ENCODE peak calls at places on chromosome 6, in nine cellular contexts. One of them, this sample, is unnamed.

GRCh38 chr6:90343581-90343980 is 46.9 kb upstream of the BACH2 start:
- DNase-seq in tibial artery: no peak
- DNase-seq in A549: peak; percentile 11
- DNase-seq in GM12878: no peak
- DNase-seq in kidney: no peak
- DNase-seq in body of pancreas: peak; percentile 20
- DNase-seq in stomach: no peak
- DNase-seq in astrocyte of the spinal cord: peak; percentile 15
- DNase-seq in CD8-positive, alpha-beta T cell: no peak
- DNase-seq in this sample: peak; percentile 16

GRCh38 chr6:119361209-119361608 is 11.6 kb upstream of the MAN1A1 start:
- DNase-seq in A549: no peak
- DNase-seq in kidney: no peak
- DNase-seq in astrocyte of the spinal cord: no peak
- DNase-seq in stomach: no peak
- DNase-seq in GM12878: no peak
- DNase-seq in tibial artery: no peak
- DNase-seq in CD8-positive, alpha-beta T cell: no peak
- DNase-seq in body of pancreas: no peak
- DNase-seq in this sample: no peak

GRCh38 chr6:23145801-23146200 is 576.4 kb downstream of the HDGFL1 start:
- DNase-seq in kidney: no peak
- DNase-seq in GM12878: no peak
- DNase-seq in stomach: no peak
- DNase-seq in A549: no peak
- DNase-seq in CD8-positive, alpha-beta T cell: no peak
- DNase-seq in tibial artery: no peak
- DNase-seq in astrocyte of the spinal cord: peak; percentile 29
- DNase-seq in body of pancreas: no peak
- DNase-seq in this sample: peak; percentile 66

GRCh38 chr6:30002871-30003270 is 58.2 kb upstream of the POLR1H start:
- DNase-seq in stomach: no peak
- DNase-seq in body of pancreas: no peak
- DNase-seq in tibial artery: no peak
- DNase-seq in CD8-positive, alpha-beta T cell: no peak
- DNase-seq in astrocyte of the spinal cord: peak; percentile 32
- DNase-seq in GM12878: no peak
- DNase-seq in A549: no peak
- DNase-seq in kidney: no peak
- DNase-seq in this sample: peak; percentile 68

GRCh38 chr6:170152111-170152926 is 138.6 kb downstream of the DLL1 start:
- DNase-seq in kidney: peak; percentile 84
- DNase-seq in A549: no peak
- DNase-seq in astrocyte of the spinal cord: peak; percentile 31
- DNase-seq in tibial artery: peak; percentile 45
- DNase-seq in CD8-positive, alpha-beta T cell: no peak
- DNase-seq in stomach: peak; percentile 80
- DNase-seq in GM12878: no peak
- DNase-seq in body of pancreas: peak; percentile 69
- DNase-seq in this sample: no peak

GRCh38 chr6:142756215-142756630 is 188.8 kb downstream of the HIVEP2 start:
- DNase-seq in tibial artery: no peak
- DNase-seq in CD8-positive, alpha-beta T cell: no peak
- DNase-seq in kidney: no peak
- DNase-seq in GM12878: no peak
- DNase-seq in astrocyte of the spinal cord: peak; percentile 35
- DNase-seq in body of pancreas: no peak
- DNase-seq in stomach: no peak
- DNase-seq in A549: peak; percentile 38
- DNase-seq in this sample: peak; percentile 83

GRCh38 chr6:78460711-78461110 is 406.6 kb upstream of the IRAK1BP1 start:
- DNase-seq in body of pancreas: no peak
- DNase-seq in stomach: no peak
- DNase-seq in GM12878: no peak
- DNase-seq in kidney: no peak
- DNase-seq in tibial artery: no peak
- DNase-seq in A549: no peak
- DNase-seq in CD8-positive, alpha-beta T cell: no peak
- DNase-seq in astrocyte of the spinal cord: no peak
- DNase-seq in this sample: no peak

GRCh38 chr6:6003334-6004146 is 3.2 kb downstream of the NRN1 start:
- DNase-seq in kidney: peak; percentile 75
- DNase-seq in stomach: no peak
- DNase-seq in GM12878: no peak
- DNase-seq in A549: no peak
- DNase-seq in tibial artery: no peak
- DNase-seq in body of pancreas: no peak
- DNase-seq in astrocyte of the spinal cord: peak; percentile 22
- DNase-seq in CD8-positive, alpha-beta T cell: no peak
- DNase-seq in this sample: no peak

GRCh38 chr6:132648356-132648755 is 10.6 kb downstream of the TAAR1 start:
- DNase-seq in kidney: no peak
- DNase-seq in astrocyte of the spinal cord: peak; percentile 77
- DNase-seq in body of pancreas: no peak
- DNase-seq in A549: peak; percentile 1
- DNase-seq in GM12878: no peak
- DNase-seq in stomach: no peak
- DNase-seq in tibial artery: no peak
- DNase-seq in CD8-positive, alpha-beta T cell: no peak
- DNase-seq in this sample: peak; percentile 62

GRCh38 chr6:142947702-142948480 is 2.9 kb upstream of the HIVEP2 start:
- DNase-seq in GM12878: no peak
- DNase-seq in tibial artery: no peak
- DNase-seq in kidney: no peak
- DNase-seq in astrocyte of the spinal cord: no peak
- DNase-seq in stomach: no peak
- DNase-seq in CD8-positive, alpha-beta T cell: peak; percentile 12
- DNase-seq in body of pancreas: peak; percentile 22
- DNase-seq in A549: no peak
- DNase-seq in this sample: no peak

GRCh38 chr6:156160007-156160787 is 617.0 kb upstream of the ARID1B start:
- DNase-seq in astrocyte of the spinal cord: no peak
- DNase-seq in stomach: no peak
- DNase-seq in GM12878: no peak
- DNase-seq in tibial artery: no peak
- DNase-seq in A549: no peak
- DNase-seq in body of pancreas: no peak
- DNase-seq in CD8-positive, alpha-beta T cell: no peak
- DNase-seq in kidney: no peak
- DNase-seq in this sample: no peak

GRCh38 chr6:106005954-106006353 is 80.2 kb upstream of the PRDM1 start:
- DNase-seq in stomach: no peak
- DNase-seq in A549: no peak
- DNase-seq in CD8-positive, alpha-beta T cell: no peak
- DNase-seq in tibial artery: no peak
- DNase-seq in body of pancreas: no peak
- DNase-seq in GM12878: no peak
- DNase-seq in kidney: no peak
- DNase-seq in astrocyte of the spinal cord: no peak
- DNase-seq in this sample: no peak

GRCh38 chr6:143806282-143807102 is 36.6 kb upstream of the LTV1 start:
- DNase-seq in tibial artery: no peak
- DNase-seq in GM12878: no peak
- DNase-seq in kidney: no peak
- DNase-seq in A549: no peak
- DNase-seq in astrocyte of the spinal cord: peak; percentile 86
- DNase-seq in CD8-positive, alpha-beta T cell: no peak
- DNase-seq in body of pancreas: no peak
- DNase-seq in stomach: no peak
- DNase-seq in this sample: peak; percentile 14

GRCh38 chr6:44309092-44309491 is 4.1 kb downstream of the AARS2 start:
- DNase-seq in CD8-positive, alpha-beta T cell: no peak
- DNase-seq in A549: no peak
- DNase-seq in body of pancreas: no peak
- DNase-seq in tibial artery: no peak
- DNase-seq in GM12878: no peak
- DNase-seq in stomach: no peak
- DNase-seq in kidney: no peak
- DNase-seq in astrocyte of the spinal cord: peak; percentile 49
- DNase-seq in this sample: peak; percentile 81

GRCh38 chr6:95321106-95321505 is 256.2 kb upstream of the MANEA start:
- DNase-seq in GM12878: no peak
- DNase-seq in body of pancreas: no peak
- DNase-seq in astrocyte of the spinal cord: peak; percentile 81
- DNase-seq in tibial artery: no peak
- DNase-seq in A549: no peak
- DNase-seq in CD8-positive, alpha-beta T cell: no peak
- DNase-seq in kidney: no peak
- DNase-seq in stomach: no peak
- DNase-seq in this sample: no peak

GRCh38 chr6:36052092-36052491 is 24.5 kb downstream of the MAPK14 start:
- DNase-seq in stomach: no peak
- DNase-seq in A549: no peak
- DNase-seq in CD8-positive, alpha-beta T cell: no peak
- DNase-seq in kidney: no peak
- DNase-seq in astrocyte of the spinal cord: no peak
- DNase-seq in body of pancreas: no peak
- DNase-seq in GM12878: no peak
- DNase-seq in tibial artery: peak; percentile 56
- DNase-seq in this sample: no peak

DNA sequence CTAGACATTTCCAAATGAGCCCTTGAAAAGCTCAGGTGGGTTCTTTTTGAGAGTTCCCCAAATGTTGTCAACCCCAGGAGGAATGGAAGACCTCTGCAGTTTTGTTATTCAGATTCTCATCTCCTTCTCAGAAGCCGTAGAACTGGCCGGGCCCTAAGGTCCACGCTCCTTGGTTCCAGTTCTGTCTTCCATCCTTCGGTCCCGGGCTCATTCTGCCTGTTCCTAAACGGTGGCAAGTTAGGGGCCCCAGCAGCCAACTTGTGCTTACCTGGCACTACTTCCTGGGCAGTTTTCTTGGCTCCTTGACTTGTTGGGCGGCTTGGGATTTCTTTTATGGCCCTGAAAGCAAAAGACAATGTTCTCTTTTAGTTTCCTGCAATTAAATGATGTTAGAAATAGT is 6.4 kb downstream of the ESR1 start:
- DNase-seq in kidney: no peak
- DNase-seq in A549: no peak
- DNase-seq in astrocyte of the spinal cord: no peak
- DNase-seq in body of pancreas: no peak
- DNase-seq in tibial artery: no peak
- DNase-seq in stomach: no peak
- DNase-seq in GM12878: no peak
- DNase-seq in CD8-positive, alpha-beta T cell: no peak
- DNase-seq in this sample: no peak
- H3K4me3 ChIP-seq in kidney: no peak overlapping the region
- H3K4me3 ChIP-seq in A549: no peak overlapping the region
- H3K4me3 ChIP-seq in astrocyte of the spinal cord: no peak overlapping the region
- H3K4me3 ChIP-seq in body of pancreas: no peak overlapping the region
- H3K4me3 ChIP-seq in tibial artery: no peak overlapping the region
- H3K4me3 ChIP-seq in stomach: no peak overlapping the region
- H3K4me3 ChIP-seq in GM12878: no peak overlapping the region
- H3K4me3 ChIP-seq in CD8-positive, alpha-beta T cell: no peak overlapping the region
- H3K4me3 ChIP-seq in this sample: no peak overlapping the region

DNA sequence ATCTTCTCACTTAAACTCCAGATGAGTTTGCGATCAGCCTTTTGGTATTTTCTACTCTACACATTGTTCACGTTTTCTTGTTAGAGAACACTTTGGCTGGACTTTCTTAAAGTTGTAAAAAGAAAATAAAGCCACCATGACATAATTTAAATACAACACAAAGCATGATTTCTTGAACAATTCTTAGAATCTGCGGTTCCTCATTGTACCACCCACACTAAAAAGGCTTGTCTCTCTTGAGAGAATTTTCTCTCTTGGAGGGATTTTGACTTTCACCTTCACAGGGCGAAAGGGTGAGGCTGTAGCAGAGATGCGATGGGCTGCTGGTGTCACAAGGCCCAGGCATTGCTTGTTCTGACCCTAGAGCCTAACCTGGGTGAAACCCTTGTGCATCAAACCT is 122.6 kb upstream of the RIPOR2 start:
- DNase-seq in tibial artery: no peak
- DNase-seq in astrocyte of the spinal cord: no peak
- DNase-seq in GM12878: no peak
- DNase-seq in body of pancreas: no peak
- DNase-seq in stomach: no peak
- DNase-seq in CD8-positive, alpha-beta T cell: no peak
- DNase-seq in A549: no peak
- DNase-seq in kidney: no peak
- DNase-seq in this sample: no peak
- TF ChIP-seq CTCF in tibial artery: no peak
- TF ChIP-seq CTCF in astrocyte of the spinal cord: no peak
- TF ChIP-seq CTCF in GM12878: no peak
- TF ChIP-seq CTCF in body of pancreas: no peak
- TF ChIP-seq CTCF in stomach: no peak
- TF ChIP-seq CTCF in CD8-positive, alpha-beta T cell: no peak
- TF ChIP-seq CTCF in A549: no peak
- TF ChIP-seq CTCF in kidney: no peak
- TF ChIP-seq CTCF in this sample: no peak

GRCh38 chr6:11263185-11263817 is 30.8 kb upstream of the NEDD9 start:
- DNase-seq in GM12878: no peak
- DNase-seq in CD8-positive, alpha-beta T cell: no peak
- DNase-seq in tibial artery: peak; percentile 63
- DNase-seq in A549: peak; percentile 72
- DNase-seq in stomach: peak; percentile 75
- DNase-seq in kidney: peak; percentile 81
- DNase-seq in body of pancreas: peak; percentile 68
- DNase-seq in astrocyte of the spinal cord: peak; percentile 80
- DNase-seq in this sample: peak; percentile 66

GRCh38 chr6:11253594-11253993 is 21.1 kb upstream of the NEDD9 start:
- DNase-seq in body of pancreas: no peak
- DNase-seq in GM12878: no peak
- DNase-seq in A549: peak; percentile 37
- DNase-seq in CD8-positive, alpha-beta T cell: no peak
- DNase-seq in astrocyte of the spinal cord: peak; percentile 31
- DNase-seq in stomach: no peak
- DNase-seq in tibial artery: no peak
- DNase-seq in kidney: no peak
- DNase-seq in this sample: no peak

GRCh38 chr6:11262231-11262630 is 29.8 kb upstream of the NEDD9 start:
- DNase-seq in GM12878: no peak
- DNase-seq in astrocyte of the spinal cord: peak; percentile 9
- DNase-seq in CD8-positive, alpha-beta T cell: no peak
- DNase-seq in body of pancreas: no peak
- DNase-seq in kidney: no peak
- DNase-seq in A549: no peak
- DNase-seq in stomach: no peak
- DNase-seq in tibial artery: no peak
- DNase-seq in this sample: no peak

GRCh38 chr6:11260249-11261038 is 28.0 kb upstream of the NEDD9 start:
- DNase-seq in CD8-positive, alpha-beta T cell: no peak
- DNase-seq in GM12878: no peak
- DNase-seq in tibial artery: no peak
- DNase-seq in body of pancreas: no peak
- DNase-seq in kidney: no peak
- DNase-seq in astrocyte of the spinal cord: no peak
- DNase-seq in A549: no peak
- DNase-seq in stomach: no peak
- DNase-seq in this sample: no peak

GRCh38 chr6:11258260-11259237 is 26.1 kb upstream of the NEDD9 start:
- DNase-seq in body of pancreas: no peak
- DNase-seq in GM12878: no peak
- DNase-seq in tibial artery: no peak
- DNase-seq in stomach: no peak
- DNase-seq in A549: no peak
- DNase-seq in astrocyte of the spinal cord: peak; percentile 43
- DNase-seq in CD8-positive, alpha-beta T cell: no peak
- DNase-seq in kidney: no peak
- DNase-seq in this sample: no peak
- H3K4me3 ChIP-seq in body of pancreas: no peak overlapping the region
- H3K4me3 ChIP-seq in GM12878: no peak overlapping the region
- H3K4me3 ChIP-seq in tibial artery: no peak overlapping the region
- H3K4me3 ChIP-seq in stomach: no peak overlapping the region
- H3K4me3 ChIP-seq in A549: no peak overlapping the region
- H3K4me3 ChIP-seq in astrocyte of the spinal cord: no peak overlapping the region
- H3K4me3 ChIP-seq in CD8-positive, alpha-beta T cell: no peak overlapping the region
- H3K4me3 ChIP-seq in kidney: no peak overlapping the region
- H3K4me3 ChIP-seq in this sample: no peak overlapping the region

GRCh38 chr6:102549221-102549874 is 1155.8 kb downstream of the GRIK2 start:
- DNase-seq in kidney: no peak
- DNase-seq in tibial artery: no peak
- DNase-seq in body of pancreas: no peak
- DNase-seq in CD8-positive, alpha-beta T cell: no peak
- DNase-seq in stomach: no peak
- DNase-seq in astrocyte of the spinal cord: no peak
- DNase-seq in A549: no peak
- DNase-seq in GM12878: no peak
- DNase-seq in this sample: no peak
- TF ChIP-seq CTCF in kidney: no peak
- TF ChIP-seq CTCF in tibial artery: no peak
- TF ChIP-seq CTCF in body of pancreas: no peak
- TF ChIP-seq CTCF in CD8-positive, alpha-beta T cell: no peak
- TF ChIP-seq CTCF in stomach: no peak
- TF ChIP-seq CTCF in astrocyte of the spinal cord: no peak
- TF ChIP-seq CTCF in A549: no peak
- TF ChIP-seq CTCF in GM12878: no peak
- TF ChIP-seq CTCF in this sample: no peak